ENCODE peak calls at places on chromosomes 6 and 20, in nine cellular contexts. Y is A549; L is body of pancreas; I is kidney epithelial cell; J is psoas muscle; Q is activated B cell treated with CpG ODN at 0.5 μM for 24 hours; Z is PC-3; W is CD4-positive, alpha-beta T cell; G is lower leg skin. C is an unnamed sample.

GRCh38 chr6:129817332-129817731 is 43.8 kb downstream of the TMEM244 start:
- DNase-seq in Y (no peak), L (no peak), I (no peak), J (no peak), Q (no peak), Z (no peak), W (no peak), G (no peak), C (no peak)

GRCh38 chr6:87155920-87156600 is 695 bp downstream of the ZNF292 start:
- DNase-seq in Y (peak), L (peak), I (no peak), J (peak), Q (peak), Z (peak), W (no peak), G (peak), C (peak)

GRCh38 chr6:128827675-128828464 is 55.1 kb upstream of the LAMA2 start:
- DNase-seq in Y (no peak), L (no peak), I (no peak), J (no peak), Q (no peak), Z (no peak), W (no peak), G (no peak), C (no peak)

GRCh38 chr20:62252342-62252966 is 14.1 kb downstream of the OSBPL2 start:
- DNase-seq in Y (no peak), L (no peak), I (peak), J (no peak), Q (no peak), Z (peak), W (no peak), G (no peak), C (no peak)

GRCh38 chr6:157432861-157433260 is 51.9 kb downstream of the ZDHHC14 start:
- DNase-seq in Y (no peak), L (no peak), I (no peak), J (no peak), Q (no peak), Z (no peak), W (no peak), G (no peak), C (no peak)

GRCh38 chr20:22921595-22922421 is 113.3 kb upstream of the SSTR4 start:
- DNase-seq in Y (peak), L (no peak), I (peak), J (no peak), Q (no peak), Z (peak), W (no peak), G (no peak), C (no peak)

GRCh38 chr6:136552054-136552453 is 1.8 kb upstream of the MAP7 start:
- DNase-seq in Y (no peak), L (no peak), I (no peak), J (no peak), Q (no peak), Z (no peak), W (no peak), G (no peak), C (no peak)

GRCh38 chr6:112939543-112939942 is 592.4 kb downstream of the RFPL4B start:
- DNase-seq in Y (no peak), L (no peak), I (no peak), J (no peak), Q (no peak), Z (peak), W (no peak), G (no peak), C (no peak)

GRCh38 chr6:126033696-126034095 is 47.4 kb downstream of the TRMT11 start:
- DNase-seq in Y (peak), L (peak), I (peak), J (no peak), Q (no peak), Z (peak), W (no peak), G (peak), C (no peak)

GRCh38 chr20:58908941-58909340 is 56.4 kb downstream of the GNAS start:
- DNase-seq in Y (no peak), L (no peak), I (no peak), J (no peak), Q (no peak), Z (no peak), W (no peak), G (no peak), C (no peak)

GRCh38 chr6:111564482-111564945 is 41.2 kb downstream of the TRAF3IP2 start:
- DNase-seq in Y (no peak), L (no peak), I (no peak), J (peak), Q (no peak), Z (peak), W (no peak), G (no peak), C (no peak)

GRCh38 chr6:81237226-81237625 is 515.3 kb downstream of the TENT5A start:
- DNase-seq in Y (no peak), L (no peak), I (no peak), J (no peak), Q (no peak), Z (no peak), W (no peak), G (no peak), C (no peak)

GRCh38 chr6:23533954-23534725 is 591.9 kb upstream of the NRSN1 start:
- DNase-seq in Y (no peak), L (no peak), I (no peak), J (no peak), Q (no peak), Z (peak), W (no peak), G (no peak), C (no peak)

GRCh38 chr6:16540804-16541752 is 220.2 kb downstream of the ATXN1 start:
- DNase-seq in Y (peak), L (no peak), I (no peak), J (peak), Q (no peak), Z (no peak), W (no peak), G (no peak), C (no peak)

GRCh38 chr6:42294759-42295158 is 77.1 kb upstream of the MRPS10 start:
- DNase-seq in Y (peak), L (no peak), I (peak), J (no peak), Q (no peak), Z (peak), W (no peak), G (no peak), C (no peak)

GRCh38 chr20:38315290-38315966 is 11.5 kb downstream of the BPI start:
- DNase-seq in Y (peak), L (no peak), I (no peak), J (no peak), Q (no peak), Z (peak), W (no peak), G (no peak), C (no peak)

GRCh38 chr6:3159805-3160781 is 2.7 kb upstream of the TUBB2A start:
- DNase-seq in Y (peak), L (peak), I (no peak), J (peak), Q (no peak), Z (peak), W (peak), G (peak), C (no peak)

GRCh38 chr6:52143551-52143950 is 42.6 kb upstream of the IL17A start:
- DNase-seq in Y (no peak), L (no peak), I (no peak), J (no peak), Q (no peak), Z (no peak), W (no peak), G (no peak), C (no peak)

GRCh38 chr6:44275749-44276648 is 5.7 kb downstream of the TMEM151B start:
- DNase-seq in Y (no peak), L (no peak), I (no peak), J (peak), Q (no peak), Z (no peak), W (no peak), G (no peak), C (no peak)

GRCh38 chr6:22036267-22036666 is 260.6 kb downstream of the PRL start:
- DNase-seq in Y (peak), L (peak), I (peak), J (no peak), Q (no peak), Z (peak), W (no peak), G (no peak), C (peak)

GRCh38 chr20:38665094-38665493 is 59.2 kb upstream of the SLC32A1 start:
- DNase-seq in Y (no peak), L (no peak), I (no peak), J (no peak), Q (no peak), Z (no peak), W (no peak), G (no peak), C (no peak)

GRCh38 chr6:108581932-108582500 is 21.3 kb downstream of the FOXO3 start:
- DNase-seq in Y (no peak), L (no peak), I (no peak), J (no peak), Q (no peak), Z (no peak), W (no peak), G (no peak), C (no peak)

GRCh38 chr6:3235969-3236368 is 8.5 kb upstream of the TUBB2B start:
- DNase-seq in Y (no peak), L (no peak), I (no peak), J (no peak), Q (no peak), Z (no peak), W (no peak), G (no peak), C (no peak)

GRCh38 chr6:150263765-150264415 is 104.9 kb upstream of the IYD start:
- DNase-seq in Y (no peak), L (no peak), I (no peak), J (no peak), Q (no peak), Z (no peak), W (peak), G (no peak), C (no peak)

GRCh38 chr20:40956503-40956902 is 72.1 kb upstream of the TOP1 start:
- DNase-seq in Y (no peak), L (no peak), I (no peak), J (no peak), Q (no peak), Z (no peak), W (no peak), G (no peak), C (no peak)

GRCh38 chr20:19802492-19803158 is 44.6 kb downstream of the RIN2 start:
- DNase-seq in Y (peak), L (peak), I (peak), J (no peak), Q (no peak), Z (peak), W (no peak), G (no peak), C (no peak)

GRCh38 chr6:36075656-36076055 is 48.0 kb downstream of the MAPK14 start:
- DNase-seq in Y (peak), L (no peak), I (no peak), J (no peak), Q (no peak), Z (peak), W (peak), G (no peak), C (no peak)

GRCh38 chr20:5691918-5692618 is 58.1 kb upstream of the SHLD1 start:
- DNase-seq in Y (no peak), L (no peak), I (no peak), J (no peak), Q (peak), Z (no peak), W (no peak), G (no peak), C (no peak)

GRCh38 chr20:49739042-49739441 is 25.4 kb upstream of the B4GALT5 start:
- DNase-seq in Y (no peak), L (no peak), I (no peak), J (no peak), Q (no peak), Z (no peak), W (no peak), G (no peak), C (no peak)

GRCh38 chr6:134956032-134956431 is 6.1 kb upstream of the ALDH8A1 start:
- DNase-seq in Y (no peak), L (no peak), I (no peak), J (no peak), Q (no peak), Z (no peak), W (no peak), G (no peak), C (no peak)

GRCh38 chr6:34015576-34015975 is 130.3 kb downstream of the GRM4 start:
- DNase-seq in Y (no peak), L (no peak), I (no peak), J (no peak), Q (no peak), Z (no peak), W (no peak), G (no peak), C (no peak)

GRCh38 chr6:142015011-142015410 is 117.7 kb upstream of the GJE1 start:
- DNase-seq in Y (no peak), L (no peak), I (no peak), J (no peak), Q (no peak), Z (peak), W (no peak), G (no peak), C (no peak)

GRCh38 chr6:20319520-20320357 is 81.9 kb upstream of the E2F3 start:
- DNase-seq in Y (no peak), L (no peak), I (no peak), J (peak), Q (peak), Z (no peak), W (peak), G (no peak), C (no peak)

GRCh38 chr6:159633196-159633595 is 59.8 kb downstream of the SOD2 start:
- DNase-seq in Y (peak), L (no peak), I (no peak), J (no peak), Q (no peak), Z (peak), W (no peak), G (no peak), C (no peak)
- TF ChIP-seq CTCF in Y (peak), L (no peak), I (peak), J (peak), Q (no peak), Z (peak), W (no peak), G (no peak), C (peak)

GRCh38 chr6:153662982-153663381 is 376.1 kb upstream of the OPRM1 start:
- DNase-seq in Y (no peak), L (no peak), I (no peak), J (no peak), Q (no peak), Z (no peak), W (no peak), G (no peak), C (no peak)
- TF ChIP-seq CTCF in Y (no peak), L (no peak), I (no peak), J (no peak), Q (no peak), Z (no peak), W (no peak), G (no peak), C (no peak)

GRCh38 chr6:12288844-12289654 is 1.1 kb upstream of the EDN1 start:
- DNase-seq in Y (peak), L (peak), I (no peak), J (no peak), Q (no peak), Z (peak), W (no peak), G (peak), C (peak)
- TF ChIP-seq CTCF in Y (peak), L (peak), I (peak), J (peak), Q (no peak), Z (peak), W (peak), G (no peak), C (peak)

GRCh38 chr6:66663127-66663526 is 956.1 kb upstream of the EYS start:
- DNase-seq in Y (no peak), L (no peak), I (no peak), J (no peak), Q (no peak), Z (no peak), W (no peak), G (no peak), C (no peak)

GRCh38 chr6:66664112-66664511 is 957.1 kb upstream of the EYS start:
- DNase-seq in Y (no peak), L (no peak), I (no peak), J (no peak), Q (no peak), Z (no peak), W (no peak), G (no peak), C (no peak)

GRCh38 chr6:66662721-66663120 is 955.7 kb upstream of the EYS start:
- DNase-seq in Y (no peak), L (no peak), I (no peak), J (no peak), Q (no peak), Z (no peak), W (no peak), G (no peak), C (no peak)

DNA sequence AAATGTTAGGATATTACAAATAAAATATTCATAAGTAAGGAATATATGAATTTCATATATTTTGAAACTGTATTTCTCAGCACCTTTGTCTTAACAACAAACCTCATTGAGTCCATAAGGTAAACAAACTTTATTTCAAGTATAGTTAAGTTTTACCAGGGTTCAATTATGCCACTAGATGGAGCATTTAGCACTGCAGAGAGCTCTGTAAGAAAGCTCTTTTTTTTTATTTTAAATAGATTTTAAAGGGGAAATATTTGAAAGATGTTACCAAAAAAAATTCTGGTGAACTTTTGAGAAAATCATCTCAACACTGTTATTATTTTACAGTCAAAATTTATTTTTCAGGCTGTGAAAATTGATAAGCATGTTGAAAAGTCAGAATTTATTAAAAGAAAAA is 955.2 kb upstream of the EYS start:
- DNase-seq in Y (peak), L (no peak), I (no peak), J (no peak), Q (no peak), Z (peak), W (no peak), G (no peak), C (no peak)
- TF ChIP-seq CTCF in Y (no peak), L (no peak), I (peak), J (no peak), Q (no peak), Z (peak), W (no peak), G (no peak), C (peak)

GRCh38 chr20:34834459-34834893 is 9.0 kb upstream of the NCOA6 start:
- DNase-seq in Y (peak), L (no peak), I (no peak), J (no peak), Q (no peak), Z (peak), W (no peak), G (no peak), C (no peak)
- TF ChIP-seq CTCF in Y (peak), L (peak), I (no peak), J (peak), Q (no peak), Z (peak), W (peak), G (no peak), C (peak)

DNA sequence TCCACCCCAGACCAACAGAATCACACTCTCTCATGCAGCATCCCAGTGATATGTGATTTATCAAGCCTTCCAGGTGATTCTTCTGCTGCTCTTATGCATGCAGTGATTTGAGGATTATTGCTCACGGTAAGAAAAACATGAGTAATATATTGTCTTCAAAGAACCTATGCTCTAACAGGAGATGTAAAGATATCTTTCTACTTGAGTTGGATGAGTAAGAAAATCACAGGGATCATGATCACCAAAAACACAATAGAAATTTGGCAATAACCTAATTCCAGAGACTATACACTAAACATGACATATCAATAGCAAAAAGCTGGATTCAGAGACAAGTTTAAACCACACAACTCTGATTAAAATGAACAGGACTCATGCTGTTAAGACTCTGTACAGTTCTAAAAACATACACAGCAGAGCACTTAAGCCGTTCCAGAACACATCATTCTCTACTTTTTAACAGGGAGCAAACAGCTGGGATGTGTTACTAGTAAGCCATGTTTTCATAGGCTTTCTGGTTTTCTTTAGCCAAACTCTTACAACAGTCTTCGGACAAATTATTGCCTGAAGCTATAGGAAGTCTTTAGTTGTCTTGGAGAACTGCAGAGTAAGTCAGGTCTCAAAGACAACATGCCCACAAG is 568.6 kb downstream of the HAO1 start:
- DNase-seq in Y (no peak), L (no peak), I (no peak), J (no peak), Q (no peak), Z (peak), W (no peak), G (no peak), C (no peak)
- TF ChIP-seq CTCF in Y (no peak), L (no peak), I (no peak), J (no peak), Q (no peak), Z (no peak), W (no peak), G (no peak), C (no peak)

C was measured in progenitor cell of endocrine pancreas.